ENCODE peak calls at places on chromosomes 5 and 9, in ten cellular contexts. One of them, this sample, is unnamed.
A peak's percentile ranks its signal among the peaks of the same experiment; 100 is the strongest.

GRCh38 chr5:17314907-17315471 is 97.6 kb downstream of the BASP1 start:
- DNase-seq in AG04450: no peak
- DNase-seq in neuronal stem cell: no peak
- DNase-seq in EL: no peak
- DNase-seq in HFF-Myc: peak; percentile 54
- DNase-seq in GM04504: no peak
- DNase-seq in psoas muscle: no peak
- DNase-seq in Right ventricle myocardium inferior: no peak
- DNase-seq in GM20000: peak; percentile 41
- DNase-seq in stimulated activated CD8-positive, alpha-beta memory T cell treated with anti-CD3 and anti-CD28 coated beads, Interleukin-7, amount 100 ng/mL, for 48 hours: no peak
- DNase-seq in this sample: no peak

GRCh38 chr5:141883184-141883947 is 5.2 kb upstream of the PCDH1 start:
- DNase-seq in AG04450: no peak
- DNase-seq in neuronal stem cell: peak; percentile 73
- DNase-seq in EL: peak; percentile 24
- DNase-seq in HFF-Myc: no peak
- DNase-seq in GM04504: no peak
- DNase-seq in psoas muscle: peak; percentile 47
- DNase-seq in Right ventricle myocardium inferior: no peak
- DNase-seq in GM20000: no peak
- DNase-seq in stimulated activated CD8-positive, alpha-beta memory T cell treated with anti-CD3 and anti-CD28 coated beads, Interleukin-7, amount 100 ng/mL, for 48 hours: no peak
- DNase-seq in this sample: peak; percentile 67

GRCh38 chr9:23563497-23563896 is 262.5 kb downstream of the ELAVL2 start:
- DNase-seq in AG04450: no peak
- DNase-seq in neuronal stem cell: no peak
- DNase-seq in EL: no peak
- DNase-seq in HFF-Myc: no peak
- DNase-seq in GM04504: no peak
- DNase-seq in psoas muscle: no peak
- DNase-seq in Right ventricle myocardium inferior: no peak
- DNase-seq in GM20000: no peak
- DNase-seq in stimulated activated CD8-positive, alpha-beta memory T cell treated with anti-CD3 and anti-CD28 coated beads, Interleukin-7, amount 100 ng/mL, for 48 hours: no peak
- DNase-seq in this sample: no peak

GRCh38 chr9:88932766-88933165 is 58.5 kb upstream of the S1PR3 start:
- DNase-seq in AG04450: no peak
- DNase-seq in neuronal stem cell: no peak
- DNase-seq in EL: no peak
- DNase-seq in HFF-Myc: no peak
- DNase-seq in GM04504: no peak
- DNase-seq in psoas muscle: no peak
- DNase-seq in Right ventricle myocardium inferior: no peak
- DNase-seq in GM20000: no peak
- DNase-seq in stimulated activated CD8-positive, alpha-beta memory T cell treated with anti-CD3 and anti-CD28 coated beads, Interleukin-7, amount 100 ng/mL, for 48 hours: no peak
- DNase-seq in this sample: no peak

GRCh38 chr9:99824378-99825157 is 2.9 kb downstream of the NR4A3 start:
- DNase-seq in AG04450: no peak
- DNase-seq in neuronal stem cell: peak; percentile 80
- DNase-seq in EL: peak; percentile 37
- DNase-seq in HFF-Myc: no peak
- DNase-seq in GM04504: no peak
- DNase-seq in psoas muscle: no peak
- DNase-seq in Right ventricle myocardium inferior: peak; percentile 53
- DNase-seq in GM20000: peak; percentile 86
- DNase-seq in stimulated activated CD8-positive, alpha-beta memory T cell treated with anti-CD3 and anti-CD28 coated beads, Interleukin-7, amount 100 ng/mL, for 48 hours: peak; percentile 50
- DNase-seq in this sample: peak; percentile 43

GRCh38 chr5:154189819-154190651 is 498 bp upstream of the GALNT10 start:
- DNase-seq in AG04450: no peak
- DNase-seq in neuronal stem cell: peak; percentile 76
- DNase-seq in EL: peak; percentile 81
- DNase-seq in HFF-Myc: no peak
- DNase-seq in GM04504: no peak
- DNase-seq in psoas muscle: peak; percentile 90
- DNase-seq in Right ventricle myocardium inferior: peak; percentile 93
- DNase-seq in GM20000: peak; percentile 94
- DNase-seq in stimulated activated CD8-positive, alpha-beta memory T cell treated with anti-CD3 and anti-CD28 coated beads, Interleukin-7, amount 100 ng/mL, for 48 hours: peak; percentile 49
- DNase-seq in this sample: peak; percentile 92

GRCh38 chr9:132410642-132411041 is 631 bp downstream of the CFAP77 start:
- DNase-seq in AG04450: no peak
- DNase-seq in neuronal stem cell: no peak
- DNase-seq in EL: no peak
- DNase-seq in HFF-Myc: no peak
- DNase-seq in GM04504: no peak
- DNase-seq in psoas muscle: no peak
- DNase-seq in Right ventricle myocardium inferior: no peak
- DNase-seq in GM20000: no peak
- DNase-seq in stimulated activated CD8-positive, alpha-beta memory T cell treated with anti-CD3 and anti-CD28 coated beads, Interleukin-7, amount 100 ng/mL, for 48 hours: no peak
- DNase-seq in this sample: no peak

GRCh38 chr5:121090822-121091221 is 626.7 kb downstream of the PRR16 start:
- DNase-seq in AG04450: no peak
- DNase-seq in neuronal stem cell: no peak
- DNase-seq in EL: no peak
- DNase-seq in HFF-Myc: no peak
- DNase-seq in GM04504: no peak
- DNase-seq in psoas muscle: no peak
- DNase-seq in Right ventricle myocardium inferior: no peak
- DNase-seq in GM20000: no peak
- DNase-seq in stimulated activated CD8-positive, alpha-beta memory T cell treated with anti-CD3 and anti-CD28 coated beads, Interleukin-7, amount 100 ng/mL, for 48 hours: no peak
- DNase-seq in this sample: no peak

GRCh38 chr9:137355445-137356365 is 53.6 kb upstream of the NRARP start:
- DNase-seq in AG04450: no peak
- DNase-seq in neuronal stem cell: no peak
- DNase-seq in EL: no peak
- DNase-seq in HFF-Myc: no peak
- DNase-seq in GM04504: no peak
- DNase-seq in psoas muscle: no peak
- DNase-seq in Right ventricle myocardium inferior: no peak
- DNase-seq in GM20000: no peak
- DNase-seq in stimulated activated CD8-positive, alpha-beta memory T cell treated with anti-CD3 and anti-CD28 coated beads, Interleukin-7, amount 100 ng/mL, for 48 hours: no peak
- DNase-seq in this sample: no peak

GRCh38 chr5:109256486-109256885 is 153.3 kb downstream of the PJA2 start:
- DNase-seq in AG04450: no peak
- DNase-seq in neuronal stem cell: no peak
- DNase-seq in EL: no peak
- DNase-seq in HFF-Myc: peak; percentile 12
- DNase-seq in GM04504: no peak
- DNase-seq in psoas muscle: no peak
- DNase-seq in Right ventricle myocardium inferior: no peak
- DNase-seq in GM20000: no peak
- DNase-seq in stimulated activated CD8-positive, alpha-beta memory T cell treated with anti-CD3 and anti-CD28 coated beads, Interleukin-7, amount 100 ng/mL, for 48 hours: no peak
- DNase-seq in this sample: no peak

GRCh38 chr9:93480262-93480661 is 26.9 kb upstream of the FAM120AOS start:
- DNase-seq in AG04450: no peak
- DNase-seq in neuronal stem cell: no peak
- DNase-seq in EL: no peak
- DNase-seq in HFF-Myc: no peak
- DNase-seq in GM04504: no peak
- DNase-seq in psoas muscle: no peak
- DNase-seq in Right ventricle myocardium inferior: no peak
- DNase-seq in GM20000: no peak
- DNase-seq in stimulated activated CD8-positive, alpha-beta memory T cell treated with anti-CD3 and anti-CD28 coated beads, Interleukin-7, amount 100 ng/mL, for 48 hours: no peak
- DNase-seq in this sample: no peak

GRCh38 chr5:102152906-102153787 is 142.9 kb downstream of the SLCO4C1 start:
- DNase-seq in AG04450: no peak
- DNase-seq in neuronal stem cell: peak; percentile 24
- DNase-seq in EL: peak; percentile 1
- DNase-seq in HFF-Myc: peak; percentile 3
- DNase-seq in GM04504: no peak
- DNase-seq in psoas muscle: no peak
- DNase-seq in Right ventricle myocardium inferior: no peak
- DNase-seq in GM20000: peak; percentile 48
- DNase-seq in stimulated activated CD8-positive, alpha-beta memory T cell treated with anti-CD3 and anti-CD28 coated beads, Interleukin-7, amount 100 ng/mL, for 48 hours: no peak
- DNase-seq in this sample: no peak

GRCh38 chr5:127685662-127686061 is 17.5 kb upstream of the CCDC192 start:
- DNase-seq in AG04450: no peak
- DNase-seq in neuronal stem cell: no peak
- DNase-seq in EL: no peak
- DNase-seq in HFF-Myc: no peak
- DNase-seq in GM04504: no peak
- DNase-seq in psoas muscle: no peak
- DNase-seq in Right ventricle myocardium inferior: no peak
- DNase-seq in GM20000: no peak
- DNase-seq in stimulated activated CD8-positive, alpha-beta memory T cell treated with anti-CD3 and anti-CD28 coated beads, Interleukin-7, amount 100 ng/mL, for 48 hours: no peak
- DNase-seq in this sample: no peak

GRCh38 chr5:37028910-37029309 is 152.3 kb downstream of the NIPBL start:
- DNase-seq in AG04450: no peak
- DNase-seq in neuronal stem cell: no peak
- DNase-seq in EL: no peak
- DNase-seq in HFF-Myc: no peak
- DNase-seq in GM04504: no peak
- DNase-seq in psoas muscle: no peak
- DNase-seq in Right ventricle myocardium inferior: no peak
- DNase-seq in GM20000: no peak
- DNase-seq in stimulated activated CD8-positive, alpha-beta memory T cell treated with anti-CD3 and anti-CD28 coated beads, Interleukin-7, amount 100 ng/mL, for 48 hours: no peak
- DNase-seq in this sample: no peak

GRCh38 chr9:69476016-69476415 is 151.0 kb downstream of the ENTREP1 start:
- DNase-seq in AG04450: no peak
- DNase-seq in neuronal stem cell: no peak
- DNase-seq in EL: no peak
- DNase-seq in HFF-Myc: no peak
- DNase-seq in GM04504: no peak
- DNase-seq in psoas muscle: no peak
- DNase-seq in Right ventricle myocardium inferior: no peak
- DNase-seq in GM20000: no peak
- DNase-seq in stimulated activated CD8-positive, alpha-beta memory T cell treated with anti-CD3 and anti-CD28 coated beads, Interleukin-7, amount 100 ng/mL, for 48 hours: no peak
- DNase-seq in this sample: no peak

GRCh38 chr5:51039915-51040314 is 343.3 kb upstream of the ISL1 start:
- DNase-seq in AG04450: no peak
- DNase-seq in neuronal stem cell: no peak
- DNase-seq in EL: no peak
- DNase-seq in HFF-Myc: no peak
- DNase-seq in GM04504: no peak
- DNase-seq in psoas muscle: no peak
- DNase-seq in Right ventricle myocardium inferior: no peak
- DNase-seq in GM20000: no peak
- DNase-seq in stimulated activated CD8-positive, alpha-beta memory T cell treated with anti-CD3 and anti-CD28 coated beads, Interleukin-7, amount 100 ng/mL, for 48 hours: no peak
- DNase-seq in this sample: no peak

GRCh38 chr5:136905571-136905970 is 540.2 kb upstream of the TRPC7 start:
- DNase-seq in AG04450: no peak
- DNase-seq in neuronal stem cell: no peak
- DNase-seq in EL: peak; percentile 4
- DNase-seq in HFF-Myc: no peak
- DNase-seq in GM04504: no peak
- DNase-seq in psoas muscle: no peak
- DNase-seq in Right ventricle myocardium inferior: no peak
- DNase-seq in GM20000: no peak
- DNase-seq in stimulated activated CD8-positive, alpha-beta memory T cell treated with anti-CD3 and anti-CD28 coated beads, Interleukin-7, amount 100 ng/mL, for 48 hours: no peak
- DNase-seq in this sample: no peak

GRCh38 chr9:112500842-112501241 is 14.2 kb downstream of the KIAA1958 start:
- DNase-seq in AG04450: no peak
- DNase-seq in neuronal stem cell: no peak
- DNase-seq in EL: no peak
- DNase-seq in HFF-Myc: no peak
- DNase-seq in GM04504: no peak
- DNase-seq in psoas muscle: no peak
- DNase-seq in Right ventricle myocardium inferior: no peak
- DNase-seq in GM20000: no peak
- DNase-seq in stimulated activated CD8-positive, alpha-beta memory T cell treated with anti-CD3 and anti-CD28 coated beads, Interleukin-7, amount 100 ng/mL, for 48 hours: no peak
- DNase-seq in this sample: no peak

GRCh38 chr9:967436-967835 is 9.0 kb upstream of the DMRT3 start:
- DNase-seq in AG04450: no peak
- DNase-seq in neuronal stem cell: no peak
- DNase-seq in EL: no peak
- DNase-seq in HFF-Myc: no peak
- DNase-seq in GM04504: no peak
- DNase-seq in psoas muscle: no peak
- DNase-seq in Right ventricle myocardium inferior: no peak
- DNase-seq in GM20000: no peak
- DNase-seq in stimulated activated CD8-positive, alpha-beta memory T cell treated with anti-CD3 and anti-CD28 coated beads, Interleukin-7, amount 100 ng/mL, for 48 hours: no peak
- DNase-seq in this sample: no peak

GRCh38 chr5:65172486-65173129 is 309.1 kb downstream of the ADAMTS6 start:
- DNase-seq in AG04450: no peak
- DNase-seq in neuronal stem cell: no peak
- DNase-seq in EL: peak; percentile 70
- DNase-seq in HFF-Myc: no peak
- DNase-seq in GM04504: peak; percentile 25
- DNase-seq in psoas muscle: no peak
- DNase-seq in Right ventricle myocardium inferior: no peak
- DNase-seq in GM20000: peak; percentile 79
- DNase-seq in stimulated activated CD8-positive, alpha-beta memory T cell treated with anti-CD3 and anti-CD28 coated beads, Interleukin-7, amount 100 ng/mL, for 48 hours: peak; percentile 44
- DNase-seq in this sample: no peak

GRCh38 chr9:137438591-137439157 is 2.5 kb downstream of the ENTPD8 start:
- DNase-seq in AG04450: no peak
- DNase-seq in neuronal stem cell: no peak
- DNase-seq in EL: no peak
- DNase-seq in HFF-Myc: no peak
- DNase-seq in GM04504: no peak
- DNase-seq in psoas muscle: peak; percentile 6
- DNase-seq in Right ventricle myocardium inferior: no peak
- DNase-seq in GM20000: no peak
- DNase-seq in stimulated activated CD8-positive, alpha-beta memory T cell treated with anti-CD3 and anti-CD28 coated beads, Interleukin-7, amount 100 ng/mL, for 48 hours: no peak
- DNase-seq in this sample: peak; percentile 13

GRCh38 chr9:137269231-137269772 is 8.2 kb upstream of the TOR4A start:
- DNase-seq in AG04450: no peak
- DNase-seq in neuronal stem cell: no peak
- DNase-seq in EL: peak; percentile 48
- DNase-seq in HFF-Myc: peak; percentile 52
- DNase-seq in GM04504: no peak
- DNase-seq in psoas muscle: peak; percentile 46
- DNase-seq in Right ventricle myocardium inferior: no peak
- DNase-seq in GM20000: peak; percentile 74
- DNase-seq in stimulated activated CD8-positive, alpha-beta memory T cell treated with anti-CD3 and anti-CD28 coated beads, Interleukin-7, amount 100 ng/mL, for 48 hours: no peak
- DNase-seq in this sample: no peak

GRCh38 chr9:34990908-34991832 is 1.6 kb downstream of the DNAJB5 start:
- DNase-seq in AG04450: no peak
- DNase-seq in neuronal stem cell: no peak
- DNase-seq in EL: no peak
- DNase-seq in HFF-Myc: no peak
- DNase-seq in GM04504: no peak
- DNase-seq in psoas muscle: peak; percentile 49
- DNase-seq in Right ventricle myocardium inferior: no peak
- DNase-seq in GM20000: no peak
- DNase-seq in stimulated activated CD8-positive, alpha-beta memory T cell treated with anti-CD3 and anti-CD28 coated beads, Interleukin-7, amount 100 ng/mL, for 48 hours: no peak
- DNase-seq in this sample: no peak

GRCh38 chr9:14021871-14022525 is 291.9 kb downstream of the NFIB start:
- DNase-seq in AG04450: no peak
- DNase-seq in neuronal stem cell: no peak
- DNase-seq in EL: peak; percentile 32
- DNase-seq in HFF-Myc: no peak
- DNase-seq in GM04504: no peak
- DNase-seq in psoas muscle: no peak
- DNase-seq in Right ventricle myocardium inferior: no peak
- DNase-seq in GM20000: no peak
- DNase-seq in stimulated activated CD8-positive, alpha-beta memory T cell treated with anti-CD3 and anti-CD28 coated beads, Interleukin-7, amount 100 ng/mL, for 48 hours: no peak
- DNase-seq in this sample: no peak

GRCh38 chr9:113808391-113809191 is 67.5 kb upstream of the ZNF618 start:
- DNase-seq in AG04450: peak; percentile 26
- DNase-seq in neuronal stem cell: no peak
- DNase-seq in EL: peak; percentile 81
- DNase-seq in HFF-Myc: peak; percentile 20
- DNase-seq in GM04504: peak; percentile 78
- DNase-seq in psoas muscle: peak; percentile 22
- DNase-seq in Right ventricle myocardium inferior: no peak
- DNase-seq in GM20000: no peak
- DNase-seq in stimulated activated CD8-positive, alpha-beta memory T cell treated with anti-CD3 and anti-CD28 coated beads, Interleukin-7, amount 100 ng/mL, for 48 hours: no peak
- DNase-seq in this sample: peak; percentile 50

GRCh38 chr5:61617995-61618525 is 286.0 kb downstream of the ZSWIM6 start:
- DNase-seq in AG04450: no peak
- DNase-seq in neuronal stem cell: no peak
- DNase-seq in EL: no peak
- DNase-seq in HFF-Myc: no peak
- DNase-seq in GM04504: no peak
- DNase-seq in psoas muscle: no peak
- DNase-seq in Right ventricle myocardium inferior: no peak
- DNase-seq in GM20000: no peak
- DNase-seq in stimulated activated CD8-positive, alpha-beta memory T cell treated with anti-CD3 and anti-CD28 coated beads, Interleukin-7, amount 100 ng/mL, for 48 hours: no peak
- DNase-seq in this sample: no peak

GRCh38 chr9:127308559-127309429 is 44.2 kb downstream of the GARNL3 start:
- DNase-seq in AG04450: no peak
- DNase-seq in neuronal stem cell: no peak
- DNase-seq in EL: peak; percentile 38
- DNase-seq in HFF-Myc: no peak
- DNase-seq in GM04504: peak; percentile 21
- DNase-seq in psoas muscle: no peak
- DNase-seq in Right ventricle myocardium inferior: no peak
- DNase-seq in GM20000: no peak
- DNase-seq in stimulated activated CD8-positive, alpha-beta memory T cell treated with anti-CD3 and anti-CD28 coated beads, Interleukin-7, amount 100 ng/mL, for 48 hours: no peak
- DNase-seq in this sample: no peak

GRCh38 chr5:154058055-154059038 is 19.6 kb downstream of the MFAP3 start:
- DNase-seq in AG04450: no peak
- DNase-seq in neuronal stem cell: no peak
- DNase-seq in EL: no peak
- DNase-seq in HFF-Myc: no peak
- DNase-seq in GM04504: no peak
- DNase-seq in psoas muscle: no peak
- DNase-seq in Right ventricle myocardium inferior: no peak
- DNase-seq in GM20000: peak; percentile 22
- DNase-seq in stimulated activated CD8-positive, alpha-beta memory T cell treated with anti-CD3 and anti-CD28 coated beads, Interleukin-7, amount 100 ng/mL, for 48 hours: no peak
- DNase-seq in this sample: no peak